ENCODE peak calls at places on chromosomes 5 and 9, in six cellular contexts. One of them, this sample, is unnamed.

GRCh38 chr9:3337515-3337914 is 188.3 kb downstream of the RFX3 start:
- DNase-seq in stomach: no peak
- DNase-seq in mammary epithelial cell: peak; percentile 75
- DNase-seq in left lung: no peak
- DNase-seq in IMR-90: peak; percentile 79
- DNase-seq in CD8-positive, alpha-beta T cell: no peak
- DNase-seq in this sample: no peak

GRCh38 chr5:88886252-88886651 is 3.3 kb upstream of the MEF2C start:
- DNase-seq in stomach: no peak
- DNase-seq in IMR-90: no peak
- DNase-seq in left lung: no peak
- DNase-seq in CD8-positive, alpha-beta T cell: no peak
- DNase-seq in mammary epithelial cell: no peak
- DNase-seq in this sample: no peak

GRCh38 chr9:133715295-133715865 is 22.8 kb downstream of the SARDH start:
- DNase-seq in stomach: no peak
- DNase-seq in IMR-90: peak; percentile 58
- DNase-seq in mammary epithelial cell: no peak
- DNase-seq in left lung: no peak
- DNase-seq in CD8-positive, alpha-beta T cell: no peak
- DNase-seq in this sample: no peak

GRCh38 chr9:5915438-5915837 is 24.7 kb downstream of the MLANA start:
- DNase-seq in mammary epithelial cell: no peak
- DNase-seq in left lung: no peak
- DNase-seq in IMR-90: no peak
- DNase-seq in CD8-positive, alpha-beta T cell: no peak
- DNase-seq in stomach: no peak
- DNase-seq in this sample: no peak

GRCh38 chr9:6034954-6035353 is 19.5 kb upstream of the RANBP6 start:
- DNase-seq in mammary epithelial cell: peak; percentile 17
- DNase-seq in left lung: no peak
- DNase-seq in CD8-positive, alpha-beta T cell: no peak
- DNase-seq in stomach: no peak
- DNase-seq in IMR-90: no peak
- DNase-seq in this sample: no peak

GRCh38 chr5:39349484-39349883 is 14.8 kb downstream of the C9 start:
- DNase-seq in CD8-positive, alpha-beta T cell: no peak
- DNase-seq in mammary epithelial cell: no peak
- DNase-seq in stomach: no peak
- DNase-seq in left lung: no peak
- DNase-seq in IMR-90: no peak
- DNase-seq in this sample: no peak

GRCh38 chr9:114484854-114485443 is 20.3 kb downstream of the WHRN start:
- DNase-seq in mammary epithelial cell: peak; percentile 90
- DNase-seq in stomach: no peak
- DNase-seq in IMR-90: peak; percentile 87
- DNase-seq in CD8-positive, alpha-beta T cell: peak; percentile 24
- DNase-seq in left lung: no peak
- DNase-seq in this sample: peak; percentile 19

GRCh38 chr5:83321656-83322055 is 149.9 kb upstream of the VCAN start:
- DNase-seq in mammary epithelial cell: no peak
- DNase-seq in stomach: no peak
- DNase-seq in IMR-90: no peak
- DNase-seq in left lung: no peak
- DNase-seq in CD8-positive, alpha-beta T cell: no peak
- DNase-seq in this sample: no peak

GRCh38 chr9:135858491-135859185 is 48.7 kb downstream of the CAMSAP1 start:
- DNase-seq in stomach: no peak
- DNase-seq in left lung: no peak
- DNase-seq in CD8-positive, alpha-beta T cell: no peak
- DNase-seq in mammary epithelial cell: peak; percentile 68
- DNase-seq in IMR-90: peak; percentile 56
- DNase-seq in this sample: no peak

GRCh38 chr5:151127926-151128325 is 29.7 kb downstream of the ANXA6 start:
- DNase-seq in mammary epithelial cell: no peak
- DNase-seq in stomach: no peak
- DNase-seq in IMR-90: no peak
- DNase-seq in left lung: no peak
- DNase-seq in CD8-positive, alpha-beta T cell: no peak
- DNase-seq in this sample: no peak

GRCh38 chr9:136290508-136291000 is 13.3 kb downstream of the CCDC187 start:
- DNase-seq in left lung: no peak
- DNase-seq in CD8-positive, alpha-beta T cell: no peak
- DNase-seq in IMR-90: no peak
- DNase-seq in mammary epithelial cell: no peak
- DNase-seq in stomach: no peak
- DNase-seq in this sample: no peak

GRCh38 chr9:17063535-17064135 is 71.2 kb upstream of the CNTLN start:
- DNase-seq in mammary epithelial cell: peak; percentile 31
- DNase-seq in CD8-positive, alpha-beta T cell: no peak
- DNase-seq in stomach: no peak
- DNase-seq in left lung: no peak
- DNase-seq in IMR-90: peak; percentile 64
- DNase-seq in this sample: no peak

GRCh38 chr5:79464695-79465332 is 49.1 kb downstream of the HOMER1 start:
- DNase-seq in stomach: no peak
- DNase-seq in left lung: no peak
- DNase-seq in CD8-positive, alpha-beta T cell: no peak
- DNase-seq in IMR-90: peak; percentile 53
- DNase-seq in mammary epithelial cell: peak; percentile 2
- DNase-seq in this sample: no peak

GRCh38 chr9:113222482-113222841 is 1.1 kb downstream of the SLC31A1 start:
- DNase-seq in left lung: no peak
- DNase-seq in mammary epithelial cell: peak; percentile 25
- DNase-seq in CD8-positive, alpha-beta T cell: no peak
- DNase-seq in IMR-90: peak; percentile 22
- DNase-seq in stomach: no peak
- DNase-seq in this sample: no peak

GRCh38 chr9:5574097-5574496 is 54.8 kb upstream of the RIC1 start:
- DNase-seq in stomach: no peak
- DNase-seq in mammary epithelial cell: no peak
- DNase-seq in CD8-positive, alpha-beta T cell: no peak
- DNase-seq in IMR-90: no peak
- DNase-seq in left lung: no peak
- DNase-seq in this sample: no peak

GRCh38 chr9:132879443-132880310 is 979 bp downstream of the SPACA9 start:
- DNase-seq in stomach: no peak
- DNase-seq in CD8-positive, alpha-beta T cell: no peak
- DNase-seq in IMR-90: no peak
- DNase-seq in mammary epithelial cell: no peak
- DNase-seq in left lung: no peak
- DNase-seq in this sample: no peak

DNA sequence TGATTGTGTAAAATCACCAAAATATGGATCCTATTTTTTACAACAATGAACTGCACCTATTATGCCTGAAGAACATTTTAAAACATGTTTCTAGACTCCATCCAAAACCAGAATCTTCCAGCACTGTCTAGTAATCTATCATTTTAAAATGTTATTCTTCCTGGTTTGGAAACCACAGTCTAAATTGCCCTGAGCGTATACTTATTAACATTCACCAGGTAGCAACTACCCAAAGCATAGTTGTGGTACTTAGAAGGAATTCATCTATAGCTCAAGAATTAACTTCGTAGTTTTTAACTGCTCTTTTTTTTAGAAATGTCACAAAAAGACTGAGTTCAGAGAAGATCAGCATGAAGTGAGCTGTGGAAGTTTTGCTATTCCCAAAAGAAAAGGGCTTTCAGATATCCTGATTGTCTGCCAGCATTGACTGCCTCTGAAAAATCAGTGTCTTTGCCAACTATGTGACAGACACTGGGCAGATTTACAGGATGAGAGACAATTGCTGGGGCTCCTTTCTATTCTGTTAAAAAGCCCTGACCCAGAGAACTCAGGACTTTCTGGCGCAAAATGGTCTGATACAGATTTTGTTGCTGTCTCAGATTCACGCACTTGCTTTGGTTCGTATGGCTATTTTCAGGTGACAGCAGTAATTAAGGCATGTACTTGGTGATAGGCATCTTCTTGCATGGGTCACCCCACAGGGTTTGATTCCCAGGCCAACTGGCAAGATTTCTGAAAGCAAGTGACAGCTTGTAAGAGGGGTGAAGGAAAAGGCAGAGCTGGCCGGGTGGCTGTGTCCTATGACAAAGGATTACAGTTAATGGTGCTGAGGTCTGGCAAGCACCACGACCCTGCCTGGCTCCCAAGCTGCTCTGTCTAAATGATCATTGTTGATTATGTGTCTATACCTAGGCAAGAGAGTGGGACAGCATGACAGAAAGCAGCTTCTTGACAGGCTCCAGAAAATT is 152.5 kb upstream of the RAI14 start:
- DNase-seq in IMR-90: no peak
- DNase-seq in mammary epithelial cell: no peak
- DNase-seq in stomach: no peak
- DNase-seq in CD8-positive, alpha-beta T cell: no peak
- DNase-seq in left lung: no peak
- DNase-seq in this sample: no peak
- H3K27ac ChIP-seq in IMR-90: no peak overlapping the region
- H3K27ac ChIP-seq in mammary epithelial cell: no peak overlapping the region
- H3K27ac ChIP-seq in stomach: no peak overlapping the region
- H3K27ac ChIP-seq in CD8-positive, alpha-beta T cell: no peak overlapping the region
- H3K27ac ChIP-seq in left lung: no peak overlapping the region
- H3K27ac ChIP-seq in this sample: no peak overlapping the region

GRCh38 chr5:132681476-132681831 is 7.7 kb downstream of the IL4 start:
- DNase-seq in left lung: no peak
- DNase-seq in mammary epithelial cell: no peak
- DNase-seq in IMR-90: no peak
- DNase-seq in CD8-positive, alpha-beta T cell: no peak
- DNase-seq in stomach: no peak
- DNase-seq in this sample: no peak

GRCh38 chr5:132679717-132680380 is 6.1 kb downstream of the IL4 start:
- DNase-seq in stomach: no peak
- DNase-seq in IMR-90: no peak
- DNase-seq in mammary epithelial cell: no peak
- DNase-seq in CD8-positive, alpha-beta T cell: no peak
- DNase-seq in left lung: no peak
- DNase-seq in this sample: no peak

GRCh38 chr5:132679166-132679565 is 5.4 kb downstream of the IL4 start:
- DNase-seq in mammary epithelial cell: no peak
- DNase-seq in CD8-positive, alpha-beta T cell: no peak
- DNase-seq in IMR-90: no peak
- DNase-seq in stomach: no peak
- DNase-seq in left lung: no peak
- DNase-seq in this sample: no peak

GRCh38 chr5:132681983-132682382 is 8.2 kb downstream of the IL4 start:
- DNase-seq in CD8-positive, alpha-beta T cell: no peak
- DNase-seq in mammary epithelial cell: no peak
- DNase-seq in stomach: no peak
- DNase-seq in IMR-90: no peak
- DNase-seq in left lung: no peak
- DNase-seq in this sample: no peak

DNA sequence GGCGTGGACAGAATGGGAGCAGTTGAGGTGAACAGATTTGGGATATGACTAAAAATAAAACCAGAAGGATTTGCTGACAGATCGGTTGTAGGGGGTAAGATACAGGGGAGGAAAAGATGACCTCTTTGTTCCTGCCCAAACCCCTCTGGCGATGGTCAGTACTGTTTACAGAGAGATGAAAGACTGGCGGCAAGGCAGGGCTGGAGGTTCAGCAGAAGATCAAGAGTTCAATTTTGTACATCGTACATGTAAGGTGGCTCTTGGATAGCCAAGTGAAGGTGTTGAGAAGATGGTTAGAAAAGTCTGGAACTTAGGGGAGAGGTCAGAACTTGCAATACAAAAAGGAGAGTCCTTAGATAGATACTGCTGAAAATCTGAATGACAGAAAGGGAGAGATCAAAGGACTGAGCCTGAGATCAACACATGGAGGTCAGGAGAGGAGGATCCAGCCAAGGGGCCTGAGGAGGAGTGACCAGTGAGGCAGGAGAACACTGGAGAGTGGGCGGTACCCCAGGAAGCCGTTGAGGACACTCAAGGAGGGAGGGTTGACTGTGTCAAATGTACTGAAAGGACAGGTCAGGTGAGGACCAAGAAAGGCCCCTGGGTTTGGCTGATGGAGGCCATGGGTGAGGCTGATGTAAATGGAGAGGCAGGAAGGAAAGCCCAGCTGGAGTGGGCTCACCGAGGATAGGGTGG is 7.1 kb downstream of the IL4 start:
- DNase-seq in IMR-90: no peak
- DNase-seq in CD8-positive, alpha-beta T cell: no peak
- DNase-seq in left lung: no peak
- DNase-seq in mammary epithelial cell: no peak
- DNase-seq in stomach: no peak
- DNase-seq in this sample: no peak
- H3K27ac ChIP-seq in IMR-90: no peak overlapping the region
- H3K27ac ChIP-seq in CD8-positive, alpha-beta T cell: no peak overlapping the region
- H3K27ac ChIP-seq in left lung: no peak overlapping the region
- H3K27ac ChIP-seq in mammary epithelial cell: no peak overlapping the region
- H3K27ac ChIP-seq in stomach: no peak overlapping the region
- H3K27ac ChIP-seq in this sample: no peak overlapping the region

GRCh38 chr5:96716716-96717115 is 54.5 kb downstream of the CAST start:
- DNase-seq in CD8-positive, alpha-beta T cell: no peak
- DNase-seq in IMR-90: no peak
- DNase-seq in stomach: no peak
- DNase-seq in left lung: no peak
- DNase-seq in mammary epithelial cell: no peak
- DNase-seq in this sample: no peak

GRCh38 chr5:96714951-96715451 is 52.8 kb downstream of the CAST start:
- DNase-seq in mammary epithelial cell: peak; percentile 76
- DNase-seq in stomach: peak; percentile 63
- DNase-seq in IMR-90: peak; percentile 91
- DNase-seq in left lung: peak; percentile 63
- DNase-seq in CD8-positive, alpha-beta T cell: peak; percentile 41
- DNase-seq in this sample: peak; percentile 13

GRCh38 chr5:96716007-96716406 is 53.8 kb downstream of the CAST start:
- DNase-seq in left lung: no peak
- DNase-seq in IMR-90: no peak
- DNase-seq in CD8-positive, alpha-beta T cell: no peak
- DNase-seq in stomach: no peak
- DNase-seq in mammary epithelial cell: no peak
- DNase-seq in this sample: no peak

GRCh38 chr5:96712100-96712746 is 50.0 kb downstream of the CAST start:
- DNase-seq in stomach: no peak
- DNase-seq in mammary epithelial cell: no peak
- DNase-seq in left lung: no peak
- DNase-seq in IMR-90: no peak
- DNase-seq in CD8-positive, alpha-beta T cell: no peak
- DNase-seq in this sample: no peak

GRCh38 chr5:96714450-96714849 is 52.3 kb downstream of the CAST start:
- DNase-seq in left lung: no peak
- DNase-seq in IMR-90: no peak
- DNase-seq in mammary epithelial cell: no peak
- DNase-seq in CD8-positive, alpha-beta T cell: no peak
- DNase-seq in stomach: no peak
- DNase-seq in this sample: no peak
- H3K27ac ChIP-seq in left lung: peak overlapping the region; percentile 81
- H3K27ac ChIP-seq in IMR-90: no peak overlapping the region
- H3K27ac ChIP-seq in mammary epithelial cell: peak overlapping the region; percentile 89
- H3K27ac ChIP-seq in CD8-positive, alpha-beta T cell: peak overlapping the region; percentile 23
- H3K27ac ChIP-seq in stomach: peak overlapping the region; percentile 67
- H3K27ac ChIP-seq in this sample: peak overlapping the region; percentile 37

DNA sequence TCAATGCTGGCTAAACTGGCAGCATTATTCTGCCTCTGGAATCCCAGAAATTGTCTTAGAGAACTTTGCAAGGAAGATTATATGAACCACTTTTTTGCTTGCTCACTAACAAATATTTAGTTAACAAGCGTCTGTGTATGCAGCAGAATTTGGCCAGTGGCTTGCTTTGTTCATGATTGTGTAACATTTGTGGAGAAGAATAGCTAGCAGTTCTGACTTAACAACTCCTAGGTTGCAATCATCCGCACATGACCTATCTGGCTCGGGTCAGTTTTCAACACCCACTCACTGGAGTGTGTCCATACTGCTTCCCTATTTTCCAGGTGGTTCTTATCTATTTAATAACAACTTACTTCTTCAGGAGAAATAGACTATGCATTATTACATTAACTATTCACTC is 98.5 kb downstream of the SNX18 start:
- DNase-seq in stomach: peak; percentile 43
- DNase-seq in mammary epithelial cell: peak; percentile 21
- DNase-seq in IMR-90: peak; percentile 89
- DNase-seq in left lung: peak; percentile 48
- DNase-seq in CD8-positive, alpha-beta T cell: no peak
- DNase-seq in this sample: no peak
- H3K27ac ChIP-seq in stomach: no peak overlapping the region
- H3K27ac ChIP-seq in mammary epithelial cell: no peak overlapping the region
- H3K27ac ChIP-seq in IMR-90: peak overlapping the region; percentile 88
- H3K27ac ChIP-seq in left lung: peak overlapping the region; percentile 70
- H3K27ac ChIP-seq in CD8-positive, alpha-beta T cell: no peak overlapping the region
- H3K27ac ChIP-seq in this sample: no peak overlapping the region